ENCODE peak calls at places on chromosomes 4 and X, in ten cellular contexts. One of them, this sample, is unnamed.

GRCh38 chr4:134544303-134544761 is 342.7 kb upstream of the PABPC4L start:
- DNase-seq in H9: no peak
- DNase-seq in epithelial cell of esophagus: peak
- DNase-seq in AG09309: peak
- DNase-seq in AG04450: no peak
- DNase-seq in NB4: no peak
- DNase-seq in GM12878: no peak
- DNase-seq in omental fat pad: no peak
- DNase-seq in tibial artery: no peak
- DNase-seq in brain microvascular endothelial cell: no peak
- DNase-seq in this sample: peak

GRCh38 chr4:88697588-88698329 is at the start of gene NAP1L5:
- DNase-seq in epithelial cell of esophagus: peak
- DNase-seq in NB4: peak
- DNase-seq in brain microvascular endothelial cell: peak
- DNase-seq in GM12878: peak
- DNase-seq in AG04450: no peak
- DNase-seq in omental fat pad: no peak
- DNase-seq in tibial artery: peak
- DNase-seq in H9: peak
- DNase-seq in AG09309: no peak
- DNase-seq in this sample: no peak

GRCh38 chrX:115560978-115561604 is at the start of gene PLS3:
- DNase-seq in GM12878: no peak
- DNase-seq in brain microvascular endothelial cell: peak
- DNase-seq in omental fat pad: peak
- DNase-seq in tibial artery: peak
- DNase-seq in AG04450: peak
- DNase-seq in NB4: no peak
- DNase-seq in AG09309: peak
- DNase-seq in epithelial cell of esophagus: peak
- DNase-seq in H9: peak
- DNase-seq in this sample: no peak

GRCh38 chrX:124507276-124507675 is 160.9 kb downstream of the SH2D1A start:
- DNase-seq in brain microvascular endothelial cell: no peak
- DNase-seq in H9: no peak
- DNase-seq in GM12878: no peak
- DNase-seq in omental fat pad: no peak
- DNase-seq in tibial artery: no peak
- DNase-seq in epithelial cell of esophagus: peak
- DNase-seq in AG04450: no peak
- DNase-seq in NB4: no peak
- DNase-seq in AG09309: no peak
- DNase-seq in this sample: no peak

GRCh38 chrX:82816572-82816971 is 691.5 kb upstream of the POU3F4 start:
- DNase-seq in brain microvascular endothelial cell: no peak
- DNase-seq in epithelial cell of esophagus: peak
- DNase-seq in tibial artery: no peak
- DNase-seq in GM12878: no peak
- DNase-seq in AG04450: no peak
- DNase-seq in H9: no peak
- DNase-seq in NB4: no peak
- DNase-seq in omental fat pad: no peak
- DNase-seq in AG09309: no peak
- DNase-seq in this sample: no peak

GRCh38 chrX:26845051-26845450 is 618.1 kb downstream of the PPP4R3C start:
- DNase-seq in tibial artery: no peak
- DNase-seq in omental fat pad: no peak
- DNase-seq in AG09309: no peak
- DNase-seq in H9: no peak
- DNase-seq in GM12878: no peak
- DNase-seq in brain microvascular endothelial cell: peak
- DNase-seq in epithelial cell of esophagus: peak
- DNase-seq in AG04450: no peak
- DNase-seq in NB4: no peak
- DNase-seq in this sample: no peak

GRCh38 chrX:29851971-29852605 is 363.3 kb upstream of the MAGEB2 start:
- DNase-seq in tibial artery: no peak
- DNase-seq in AG04450: no peak
- DNase-seq in AG09309: no peak
- DNase-seq in GM12878: no peak
- DNase-seq in epithelial cell of esophagus: no peak
- DNase-seq in NB4: no peak
- DNase-seq in omental fat pad: no peak
- DNase-seq in brain microvascular endothelial cell: no peak
- DNase-seq in H9: no peak
- DNase-seq in this sample: no peak

GRCh38 chrX:96979766-96980165 is 96.1 kb downstream of the RPA4 start:
- DNase-seq in AG04450: no peak
- DNase-seq in omental fat pad: no peak
- DNase-seq in tibial artery: no peak
- DNase-seq in AG09309: no peak
- DNase-seq in NB4: no peak
- DNase-seq in epithelial cell of esophagus: no peak
- DNase-seq in GM12878: no peak
- DNase-seq in brain microvascular endothelial cell: no peak
- DNase-seq in H9: peak
- DNase-seq in this sample: no peak

GRCh38 chrX:136608295-136608933 is 39.5 kb upstream of the CD40LG start:
- DNase-seq in brain microvascular endothelial cell: no peak
- DNase-seq in H9: peak
- DNase-seq in GM12878: no peak
- DNase-seq in AG04450: no peak
- DNase-seq in omental fat pad: no peak
- DNase-seq in tibial artery: no peak
- DNase-seq in NB4: peak
- DNase-seq in AG09309: no peak
- DNase-seq in epithelial cell of esophagus: peak
- DNase-seq in this sample: no peak

GRCh38 chr4:159272341-159273125 is 169.7 kb downstream of the RAPGEF2 start:
- DNase-seq in AG09309: no peak
- DNase-seq in brain microvascular endothelial cell: no peak
- DNase-seq in tibial artery: no peak
- DNase-seq in NB4: no peak
- DNase-seq in AG04450: peak
- DNase-seq in omental fat pad: no peak
- DNase-seq in H9: no peak
- DNase-seq in epithelial cell of esophagus: no peak
- DNase-seq in GM12878: no peak
- DNase-seq in this sample: no peak

GRCh38 chrX:40853816-40854123 is 118.4 kb upstream of the MED14 start:
- DNase-seq in NB4: peak
- DNase-seq in H9: no peak
- DNase-seq in GM12878: no peak
- DNase-seq in omental fat pad: no peak
- DNase-seq in epithelial cell of esophagus: no peak
- DNase-seq in brain microvascular endothelial cell: no peak
- DNase-seq in AG09309: no peak
- DNase-seq in AG04450: no peak
- DNase-seq in tibial artery: no peak
- DNase-seq in this sample: no peak

GRCh38 chr4:1777822-1778641 is 15.1 kb upstream of the FGFR3 start:
- DNase-seq in brain microvascular endothelial cell: peak
- DNase-seq in omental fat pad: no peak
- DNase-seq in GM12878: no peak
- DNase-seq in epithelial cell of esophagus: peak
- DNase-seq in AG09309: no peak
- DNase-seq in NB4: peak
- DNase-seq in tibial artery: no peak
- DNase-seq in H9: peak
- DNase-seq in AG04450: no peak
- DNase-seq in this sample: no peak

GRCh38 chrX:36867143-36867542 is 141.0 kb upstream of the FAM47C start:
- DNase-seq in NB4: peak
- DNase-seq in omental fat pad: no peak
- DNase-seq in tibial artery: no peak
- DNase-seq in epithelial cell of esophagus: peak
- DNase-seq in H9: no peak
- DNase-seq in brain microvascular endothelial cell: peak
- DNase-seq in AG09309: no peak
- DNase-seq in GM12878: no peak
- DNase-seq in AG04450: no peak
- DNase-seq in this sample: no peak

GRCh38 chr4:170089274-170089742 is 448 bp downstream of the AADAT start:
- DNase-seq in brain microvascular endothelial cell: peak
- DNase-seq in NB4: no peak
- DNase-seq in epithelial cell of esophagus: peak
- DNase-seq in tibial artery: no peak
- DNase-seq in GM12878: no peak
- DNase-seq in H9: peak
- DNase-seq in AG09309: no peak
- DNase-seq in AG04450: no peak
- DNase-seq in omental fat pad: no peak
- DNase-seq in this sample: no peak

DNA sequence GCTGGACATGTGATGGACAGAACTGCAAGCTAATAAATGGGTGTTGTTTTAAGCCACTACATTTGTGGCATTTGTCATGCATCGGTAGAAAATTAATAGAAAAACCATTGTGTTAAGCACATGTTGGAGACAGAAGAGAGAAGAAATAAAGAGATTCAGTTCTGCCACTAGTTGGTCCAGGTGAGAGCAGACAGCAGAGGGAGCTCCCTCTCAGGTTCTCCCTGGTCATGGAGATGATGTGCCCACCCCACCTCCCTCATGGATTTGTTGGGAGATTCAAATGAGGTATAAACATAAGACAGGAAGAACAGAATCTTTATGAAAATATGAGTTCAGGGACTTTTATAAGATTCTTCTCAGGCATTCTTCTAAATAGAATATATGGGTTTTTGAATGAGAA is 36.8 kb upstream of the OCIAD2 start:
- DNase-seq in tibial artery: no peak
- DNase-seq in AG09309: no peak
- DNase-seq in epithelial cell of esophagus: peak
- DNase-seq in brain microvascular endothelial cell: no peak
- DNase-seq in GM12878: no peak
- DNase-seq in omental fat pad: no peak
- DNase-seq in H9: peak
- DNase-seq in NB4: no peak
- DNase-seq in AG04450: no peak
- DNase-seq in this sample: no peak
- TF ChIP-seq CTCF in tibial artery: no peak
- TF ChIP-seq CTCF in AG09309: peak
- TF ChIP-seq CTCF in epithelial cell of esophagus: peak
- TF ChIP-seq CTCF in brain microvascular endothelial cell: peak
- TF ChIP-seq CTCF in GM12878: peak
- TF ChIP-seq CTCF in omental fat pad: no peak
- TF ChIP-seq CTCF in H9: peak
- TF ChIP-seq CTCF in NB4: peak
- TF ChIP-seq CTCF in AG04450: peak
- TF ChIP-seq CTCF in this sample: peak

GRCh38 chr4:177557416-177557815 is 115.2 kb upstream of the AGA start:
- DNase-seq in epithelial cell of esophagus: no peak
- DNase-seq in GM12878: no peak
- DNase-seq in AG04450: no peak
- DNase-seq in AG09309: no peak
- DNase-seq in NB4: no peak
- DNase-seq in omental fat pad: no peak
- DNase-seq in H9: no peak
- DNase-seq in brain microvascular endothelial cell: no peak
- DNase-seq in tibial artery: no peak
- DNase-seq in this sample: no peak

GRCh38 chr4:177558995-177559394 is 116.8 kb upstream of the AGA start:
- DNase-seq in NB4: no peak
- DNase-seq in AG09309: no peak
- DNase-seq in GM12878: no peak
- DNase-seq in tibial artery: no peak
- DNase-seq in omental fat pad: no peak
- DNase-seq in AG04450: no peak
- DNase-seq in H9: peak
- DNase-seq in brain microvascular endothelial cell: no peak
- DNase-seq in epithelial cell of esophagus: no peak
- DNase-seq in this sample: no peak

DNA sequence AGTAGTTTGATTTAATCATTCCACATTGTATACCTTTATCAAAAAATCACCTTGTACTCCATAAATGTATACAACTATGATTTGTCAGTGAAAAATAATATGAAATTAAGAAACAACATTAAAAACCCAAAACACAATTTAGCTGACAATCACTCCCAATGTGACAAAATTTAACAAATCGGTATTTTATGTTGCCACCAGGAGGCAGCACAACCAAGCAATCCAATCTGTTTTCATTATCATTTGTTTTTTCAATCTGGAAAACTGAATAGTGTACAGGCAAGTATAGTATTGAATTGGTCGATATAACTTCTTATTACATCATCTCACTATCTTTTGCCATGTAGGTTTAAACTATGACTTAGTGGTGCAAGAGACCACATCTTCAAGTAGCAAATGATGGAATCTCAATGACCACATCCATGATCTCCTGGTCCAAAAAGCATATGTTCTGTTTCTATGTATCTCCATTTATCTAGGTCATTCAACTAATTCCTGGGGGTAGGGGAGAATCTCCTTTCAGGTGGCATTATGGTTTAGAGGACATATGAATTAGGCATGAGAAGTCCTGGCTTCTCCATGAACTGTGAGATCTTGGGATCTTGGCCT is 112.8 kb upstream of the AGA start:
- DNase-seq in GM12878: no peak
- DNase-seq in brain microvascular endothelial cell: peak
- DNase-seq in tibial artery: no peak
- DNase-seq in NB4: peak
- DNase-seq in AG04450: no peak
- DNase-seq in H9: no peak
- DNase-seq in omental fat pad: no peak
- DNase-seq in epithelial cell of esophagus: peak
- DNase-seq in AG09309: no peak
- DNase-seq in this sample: peak
- TF ChIP-seq CTCF in GM12878: peak
- TF ChIP-seq CTCF in brain microvascular endothelial cell: peak
- TF ChIP-seq CTCF in tibial artery: no peak
- TF ChIP-seq CTCF in NB4: peak
- TF ChIP-seq CTCF in AG04450: peak
- TF ChIP-seq CTCF in H9: peak
- TF ChIP-seq CTCF in omental fat pad: no peak
- TF ChIP-seq CTCF in epithelial cell of esophagus: peak
- TF ChIP-seq CTCF in AG09309: peak
- TF ChIP-seq CTCF in this sample: peak

GRCh38 chrX:28177202-28177601 is 196.0 kb upstream of the DCAF8L1 start:
- DNase-seq in GM12878: no peak
- DNase-seq in omental fat pad: no peak
- DNase-seq in AG04450: no peak
- DNase-seq in tibial artery: no peak
- DNase-seq in brain microvascular endothelial cell: no peak
- DNase-seq in epithelial cell of esophagus: peak
- DNase-seq in H9: peak
- DNase-seq in AG09309: no peak
- DNase-seq in NB4: peak
- DNase-seq in this sample: no peak
- TF ChIP-seq CTCF in GM12878: peak
- TF ChIP-seq CTCF in omental fat pad: no peak
- TF ChIP-seq CTCF in AG04450: peak
- TF ChIP-seq CTCF in tibial artery: no peak
- TF ChIP-seq CTCF in brain microvascular endothelial cell: peak
- TF ChIP-seq CTCF in epithelial cell of esophagus: peak
- TF ChIP-seq CTCF in H9: peak
- TF ChIP-seq CTCF in AG09309: no peak
- TF ChIP-seq CTCF in NB4: peak
- TF ChIP-seq CTCF in this sample: peak

DNA sequence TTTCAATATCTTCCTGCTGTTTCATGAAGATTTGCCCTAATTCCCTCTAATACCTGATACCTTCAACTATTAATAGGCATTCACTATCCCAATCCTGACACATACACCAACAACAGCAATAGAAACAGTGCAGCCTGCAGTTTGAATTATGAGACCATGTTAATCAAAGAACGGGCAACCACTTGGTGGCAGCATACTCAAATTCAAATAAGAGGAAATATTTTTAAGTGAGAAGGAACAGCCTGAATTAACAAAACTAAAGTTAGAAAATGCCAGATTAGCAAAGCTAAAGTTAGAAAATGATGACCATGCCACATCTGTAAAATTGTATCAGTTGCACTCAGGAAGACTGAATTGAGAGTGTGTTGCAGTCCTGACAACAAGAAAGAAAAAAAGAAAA is 204.9 kb downstream of the SMARCA1 start:
- DNase-seq in GM12878: no peak
- DNase-seq in NB4: peak
- DNase-seq in epithelial cell of esophagus: peak
- DNase-seq in brain microvascular endothelial cell: peak
- DNase-seq in omental fat pad: no peak
- DNase-seq in H9: no peak
- DNase-seq in tibial artery: no peak
- DNase-seq in AG04450: no peak
- DNase-seq in AG09309: peak
- DNase-seq in this sample: no peak
- TF ChIP-seq CTCF in GM12878: peak
- TF ChIP-seq CTCF in NB4: no peak
- TF ChIP-seq CTCF in epithelial cell of esophagus: peak
- TF ChIP-seq CTCF in brain microvascular endothelial cell: peak
- TF ChIP-seq CTCF in omental fat pad: no peak
- TF ChIP-seq CTCF in H9: peak
- TF ChIP-seq CTCF in tibial artery: no peak
- TF ChIP-seq CTCF in AG04450: peak
- TF ChIP-seq CTCF in AG09309: peak
- TF ChIP-seq CTCF in this sample: no peak

This sample was measured in HFF-Myc.